ENCODE peak calls at places on chromosomes 4 and X, in eight cellular contexts. K is suprapubic skin; L is CD8-positive, alpha-beta memory T cell; W is heart right ventricle; O is hepatocyte; C is GM23338; S is lower lobe of right lung; A is CD4-positive, alpha-beta memory T cell. V is an unnamed sample. For H3K4me1, the result is how much of the 10 kb centered on the place peaks cover.

GRCh38 chr4:73731968-73732610 is 8.3 kb upstream of the CXCL8 start:
- DNase-seq in K (no peak), L (no peak), W (no peak), O (no peak), C (no peak), S (no peak), A (no peak), V (no peak)

GRCh38 chr4:22192302-22192645 is 243.7 kb upstream of the KCNIP4 start:
- DNase-seq in K (no peak), L (no peak), W (no peak), O (no peak), C (no peak), S (no peak), A (no peak), V (no peak)

GRCh38 chrX:56000169-56000568 is 232.0 kb upstream of the KLF8 start:
- DNase-seq in K (no peak), L (no peak), W (no peak), O (no peak), C (no peak), S (no peak), A (no peak), V (no peak)

GRCh38 chr4:147863111-147863747 is 131.3 kb downstream of the ARHGAP10 start:
- DNase-seq in K (no peak), L (no peak), W (no peak), O (no peak), C (no peak), S (no peak), A (no peak), V (no peak)

GRCh38 chrX:109889289-109890006 is 113.5 kb upstream of the TMEM164 start:
- DNase-seq in K (no peak), L (no peak), W (no peak), O (peak), C (peak), S (no peak), A (no peak), V (peak)

GRCh38 chrX:100264200-100264599 is 145.9 kb downstream of the PCDH19 start:
- DNase-seq in K (no peak), L (no peak), W (no peak), O (no peak), C (no peak), S (no peak), A (no peak), V (no peak)

GRCh38 chr4:83490876-83491450 is 6.1 kb upstream of the ABRAXAS1 start:
- DNase-seq in K (no peak), L (peak), W (no peak), O (peak), C (peak), S (no peak), A (peak), V (no peak)

GRCh38 chr4:7251321-7251720 is 59.0 kb downstream of the SORCS2 start:
- DNase-seq in K (no peak), L (no peak), W (no peak), O (no peak), C (no peak), S (no peak), A (no peak), V (no peak)

GRCh38 chr4:110850461-110851447 is 227.9 kb upstream of the PITX2 start:
- DNase-seq in K (no peak), L (no peak), W (no peak), O (peak), C (peak), S (no peak), A (no peak), V (peak)

GRCh38 chrX:56026816-56027215 is 205.3 kb upstream of the KLF8 start:
- DNase-seq in K (no peak), L (no peak), W (no peak), O (no peak), C (no peak), S (no peak), A (no peak), V (no peak)

GRCh38 chrX:17488036-17488435 is 113.0 kb downstream of the NHS start:
- DNase-seq in K (no peak), L (no peak), W (no peak), O (no peak), C (no peak), S (no peak), A (no peak), V (no peak)

GRCh38 chr4:22334155-22334554 is 181.7 kb downstream of the ADGRA3 start:
- DNase-seq in K (no peak), L (no peak), W (no peak), O (no peak), C (no peak), S (no peak), A (no peak), V (no peak)

GRCh38 chrX:128975716-128976115 is 547.6 kb downstream of the SMARCA1 start:
- DNase-seq in K (no peak), L (no peak), W (no peak), O (peak), C (peak), S (no peak), A (no peak), V (no peak)

GRCh38 chr4:1927675-1928074 is 56.5 kb downstream of the NSD2 start:
- DNase-seq in K (no peak), L (no peak), W (no peak), O (no peak), C (no peak), S (no peak), A (no peak), V (no peak)

GRCh38 chrX:54921427-54922021 is 900 bp downstream of the TRO start:
- DNase-seq in K (no peak), L (peak), W (peak), O (peak), C (peak), S (no peak), A (peak), V (peak)

GRCh38 chr4:189084671-189085070 is 856.0 kb upstream of the FRG1 start:
- DNase-seq in K (no peak), L (no peak), W (no peak), O (no peak), C (peak), S (no peak), A (no peak), V (no peak)

GRCh38 chrX:41720125-41720780 is 3.7 kb upstream of the GPR82 start:
- DNase-seq in K (no peak), L (peak), W (no peak), O (no peak), C (no peak), S (no peak), A (peak), V (no peak)

GRCh38 chr4:157664726-157665125 is 444.2 kb downstream of the GRIA2 start:
- DNase-seq in K (no peak), L (no peak), W (no peak), O (no peak), C (no peak), S (no peak), A (no peak), V (no peak)

GRCh38 chrX:44915361-44915868 is 42.4 kb downstream of the KDM6A start:
- DNase-seq in K (no peak), L (no peak), W (no peak), O (no peak), C (no peak), S (no peak), A (no peak), V (no peak)

GRCh38 chrX:128057421-128057820 is 5.2 kb upstream of the ACTRT1 start:
- DNase-seq in K (no peak), L (no peak), W (no peak), O (no peak), C (no peak), S (no peak), A (no peak), V (no peak)

GRCh38 chrX:45843518-45843917 is 642.8 kb upstream of the DIPK2B start:
- DNase-seq in K (no peak), L (peak), W (no peak), O (no peak), C (no peak), S (no peak), A (peak), V (no peak)

GRCh38 chrX:134761788-134762187 is 103.5 kb upstream of the PLAC1 start:
- DNase-seq in K (no peak), L (no peak), W (no peak), O (peak), C (peak), S (no peak), A (no peak), V (no peak)

GRCh38 chr4:67288964-67289363 is 256.3 kb downstream of the CENPC start:
- DNase-seq in K (no peak), L (no peak), W (no peak), O (peak), C (peak), S (no peak), A (no peak), V (no peak)

GRCh38 chr4:24477919-24478318 is 106.4 kb downstream of the DHX15 start:
- DNase-seq in K (no peak), L (no peak), W (peak), O (peak), C (peak), S (no peak), A (no peak), V (peak)

GRCh38 chr4:24473309-24473721 is 111.0 kb downstream of the DHX15 start:
- DNase-seq in K (no peak), L (no peak), W (peak), O (peak), C (peak), S (no peak), A (peak), V (peak)

GRCh38 chr4:24472514-24473308 is 111.6 kb downstream of the DHX15 start:
- DNase-seq in K (peak), L (peak), W (peak), O (peak), C (peak), S (peak), A (peak), V (peak)

GRCh38 chr4:24476209-24476781 is 108.1 kb downstream of the DHX15 start:
- DNase-seq in K (no peak), L (no peak), W (no peak), O (no peak), C (peak), S (no peak), A (no peak), V (no peak)

DNA sequence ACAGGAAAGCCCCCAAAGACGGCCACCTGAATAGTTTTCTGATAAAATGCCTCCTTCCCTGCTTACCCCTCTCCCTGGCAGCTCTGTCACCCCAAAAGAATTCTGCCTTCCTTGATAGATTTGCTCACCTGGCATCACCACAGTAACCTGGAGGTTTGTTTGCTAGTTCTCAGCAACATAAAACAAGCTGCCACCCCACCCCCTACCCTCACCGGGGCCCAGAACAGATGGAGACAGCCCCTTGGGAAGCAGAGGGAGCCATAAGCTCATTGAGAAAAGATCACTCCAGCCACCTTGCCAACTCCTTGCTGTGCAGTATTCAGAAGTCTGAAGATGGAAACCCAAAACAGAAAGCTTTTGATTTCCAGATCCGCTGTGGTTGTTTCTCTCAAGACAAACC is 108.6 kb downstream of the DHX15 start:
- DNase-seq in K (no peak), L (no peak), W (no peak), O (no peak), C (peak), S (no peak), A (no peak), V (no peak)
- H3K27ac ChIP-seq in K (no peak), L (no peak), W (no peak), O (no peak), C (no peak), S (no peak), A (no peak), V (no peak)

GRCh38 chrX:108307408-108308085 is 130.7 kb downstream of the COL4A6 start:
- DNase-seq in K (no peak), L (no peak), W (peak), O (peak), C (no peak), S (peak), A (no peak), V (peak)
- H3K4me1 ChIP-seq in K (under half), L (under half), W (under half), O (under half), C (under half), S (under half), A (under half), V (under half)

GRCh38 chr4:184824776-184825393 is 883 bp downstream of the ACSL1 start:
- DNase-seq in K (no peak), L (no peak), W (no peak), O (no peak), C (no peak), S (no peak), A (no peak), V (no peak)
- H3K4me3 ChIP-seq in K (peak), L (peak), W (peak), O (peak), C (peak), S (peak), A (peak), V (peak)

GRCh38 chr4:37000281-37000680 is 244.3 kb upstream of the NWD2 start:
- DNase-seq in K (no peak), L (no peak), W (no peak), O (no peak), C (no peak), S (no peak), A (no peak), V (no peak)

GRCh38 chr4:37001688-37002436 is 242.7 kb upstream of the NWD2 start:
- DNase-seq in K (no peak), L (no peak), W (no peak), O (no peak), C (no peak), S (no peak), A (no peak), V (no peak)

GRCh38 chr4:37002625-37003024 is 241.9 kb upstream of the NWD2 start:
- DNase-seq in K (no peak), L (no peak), W (no peak), O (no peak), C (no peak), S (no peak), A (no peak), V (no peak)

DNA sequence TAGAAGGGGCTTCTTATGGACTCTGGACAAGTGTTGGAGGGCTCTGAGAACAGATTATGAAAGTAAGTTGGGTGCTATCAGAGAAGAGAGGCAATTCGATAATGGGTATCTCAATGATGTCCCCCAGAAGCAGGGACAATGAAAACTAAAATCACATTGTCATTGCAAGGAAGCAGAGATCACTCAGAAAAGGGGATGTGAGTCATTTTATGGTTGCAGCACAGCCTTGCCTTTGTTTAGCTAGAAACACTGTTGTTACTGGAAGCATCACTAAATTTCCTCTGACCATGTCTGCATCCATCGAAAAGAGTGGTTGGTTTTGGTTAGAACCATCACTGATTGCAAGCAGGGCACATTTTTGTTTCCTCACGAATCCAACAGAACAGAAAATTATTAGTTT is 246.8 kb upstream of the NWD2 start:
- DNase-seq in K (no peak), L (no peak), W (no peak), O (no peak), C (no peak), S (no peak), A (no peak), V (no peak)
- H3K27ac ChIP-seq in K (no peak), L (no peak), W (no peak), O (no peak), C (no peak), S (no peak), A (no peak), V (no peak)

GRCh38 chr4:680091-680490 is 5.7 kb downstream of the MYL5 start:
- DNase-seq in K (no peak), L (no peak), W (no peak), O (no peak), C (no peak), S (peak), A (no peak), V (peak)
- H3K4me1 ChIP-seq in K (half or more), L (under half), W (under half), O (under half), C (under half), S (under half), A (under half), V (under half)

DNA sequence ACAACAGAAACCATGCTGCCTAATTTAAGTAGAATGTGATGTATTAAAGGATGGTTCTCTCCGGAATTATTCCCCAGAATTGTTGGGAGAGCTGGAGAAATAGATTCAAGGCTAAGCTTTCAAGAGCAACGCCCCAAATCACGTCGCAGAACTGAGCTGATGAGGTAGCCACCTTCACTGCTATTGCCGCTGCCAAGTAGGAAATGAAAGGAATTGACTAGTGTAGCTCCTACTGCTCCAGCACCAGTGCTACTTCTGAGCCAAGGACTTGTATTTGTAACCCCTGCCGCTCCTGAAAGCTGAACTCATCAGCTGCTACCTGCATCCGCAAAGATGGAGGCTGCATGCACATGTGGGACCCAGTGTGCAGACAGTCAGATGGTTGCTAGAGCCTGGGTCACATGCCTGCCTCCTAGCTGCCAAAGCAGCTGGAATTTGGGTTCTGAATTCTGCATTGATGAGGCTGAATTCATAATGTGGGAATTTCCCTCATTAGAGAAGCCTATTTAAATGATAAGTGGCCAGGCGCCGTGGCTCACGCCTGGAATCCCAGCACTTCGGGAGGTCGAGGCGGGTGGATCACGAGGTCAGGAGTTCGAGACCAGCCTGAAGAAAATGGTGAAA is 173.9 kb downstream of the PDGFRA start:
- DNase-seq in K (no peak), L (no peak), W (no peak), O (no peak), C (peak), S (no peak), A (no peak), V (no peak)
- H3K4me3 ChIP-seq in K (no peak), L (no peak), W (no peak), O (no peak), C (no peak), S (no peak), A (no peak), V (no peak)

GRCh38 chr4:86033171-86033570 is 326.7 kb downstream of the MAPK10 start:
- DNase-seq in K (peak), L (no peak), W (peak), O (peak), C (no peak), S (peak), A (no peak), V (peak)
- H3K27ac ChIP-seq in K (peak), L (no peak), W (peak), O (peak), C (no peak), S (peak), A (no peak), V (peak)

GRCh38 chr4:48693856-48694574 is 86.1 kb downstream of the FRYL start:
- DNase-seq in K (no peak), L (no peak), W (no peak), O (no peak), C (no peak), S (no peak), A (no peak), V (no peak)

GRCh38 chr4:48692897-48693296 is 87.2 kb downstream of the FRYL start:
- DNase-seq in K (no peak), L (no peak), W (no peak), O (no peak), C (no peak), S (no peak), A (no peak), V (no peak)

GRCh38 chr4:48692023-48692422 is 88.1 kb downstream of the FRYL start:
- DNase-seq in K (no peak), L (no peak), W (no peak), O (no peak), C (no peak), S (no peak), A (no peak), V (no peak)

GRCh38 chr4:48698029-48698901 is 81.8 kb downstream of the FRYL start:
- DNase-seq in K (peak), L (no peak), W (no peak), O (peak), C (no peak), S (no peak), A (no peak), V (no peak)

GRCh38 chr4:48694824-48695223 is 85.3 kb downstream of the FRYL start:
- DNase-seq in K (no peak), L (no peak), W (no peak), O (no peak), C (no peak), S (no peak), A (no peak), V (no peak)
- H3K4me1 ChIP-seq in K (under half), L (under half), W (under half), O (under half), C (under half), S (under half), A (under half), V (under half)

GRCh38 chrX:1807301-1807731 is 192.5 kb downstream of the ASMT start:
- DNase-seq in K (no peak), L (no peak), W (no peak), O (no peak), C (peak), S (no peak), A (no peak), V (no peak)
- H3K4me3 ChIP-seq in K (no peak), L (no peak), W (no peak), O (no peak), C (peak), S (no peak), A (no peak), V (no peak)

GRCh38 chrX:15737188-15737956 is 698 bp upstream of the CA5B start:
- DNase-seq in K (no peak), L (peak), W (no peak), O (peak), C (no peak), S (no peak), A (peak), V (no peak)
- H3K27ac ChIP-seq in K (no peak), L (peak), W (no peak), O (peak), C (no peak), S (peak), A (peak), V (peak)

V was measured in right cardiac atrium.